ENCODE peak calls at places on chromosomes 11 and 22, in six cellular contexts. One of them, this sample, is unnamed.

GRCh38 chr11:35949242-35949641 is 5.4 kb downstream of the LDLRAD3 start:
- DNase-seq in astrocyte of the spinal cord: no peak
- DNase-seq in fibroblast of lung: no peak
- DNase-seq in psoas muscle: no peak
- DNase-seq in HCT116: no peak
- DNase-seq in astrocyte: no peak
- DNase-seq in this sample: no peak

GRCh38 chr11:65981972-65982823 is 19.8 kb downstream of the EIF1AD start:
- DNase-seq in astrocyte of the spinal cord: no peak
- DNase-seq in HCT116: no peak
- DNase-seq in psoas muscle: no peak
- DNase-seq in astrocyte: no peak
- DNase-seq in fibroblast of lung: no peak
- DNase-seq in this sample: no peak

GRCh38 chr11:10846664-10847063 is 11.2 kb downstream of the ZBED5 start:
- DNase-seq in HCT116: no peak
- DNase-seq in astrocyte of the spinal cord: no peak
- DNase-seq in astrocyte: no peak
- DNase-seq in fibroblast of lung: no peak
- DNase-seq in psoas muscle: no peak
- DNase-seq in this sample: no peak

GRCh38 chr11:7927635-7928034 is 3.4 kb downstream of the OR10A6 start:
- DNase-seq in fibroblast of lung: no peak
- DNase-seq in astrocyte: no peak
- DNase-seq in psoas muscle: no peak
- DNase-seq in HCT116: no peak
- DNase-seq in astrocyte of the spinal cord: no peak
- DNase-seq in this sample: no peak

GRCh38 chr11:44526438-44526837 is 39.0 kb upstream of the CD82 start:
- DNase-seq in HCT116: no peak
- DNase-seq in astrocyte: no peak
- DNase-seq in fibroblast of lung: no peak
- DNase-seq in astrocyte of the spinal cord: no peak
- DNase-seq in psoas muscle: no peak
- DNase-seq in this sample: no peak

GRCh38 chr11:117225553-117226170 is 6.2 kb downstream of the PCSK7 start:
- DNase-seq in HCT116: no peak
- DNase-seq in astrocyte of the spinal cord: no peak
- DNase-seq in psoas muscle: no peak
- DNase-seq in astrocyte: no peak
- DNase-seq in fibroblast of lung: no peak
- DNase-seq in this sample: no peak

GRCh38 chr11:77109236-77110019 is 6.8 kb downstream of the OMP start:
- DNase-seq in astrocyte: peak
- DNase-seq in HCT116: no peak
- DNase-seq in psoas muscle: no peak
- DNase-seq in fibroblast of lung: peak
- DNase-seq in astrocyte of the spinal cord: peak
- DNase-seq in this sample: no peak

GRCh38 chr11:2742201-2742600 is 42.4 kb upstream of the KCNQ1OT1 start:
- DNase-seq in HCT116: no peak
- DNase-seq in fibroblast of lung: no peak
- DNase-seq in astrocyte of the spinal cord: no peak
- DNase-seq in psoas muscle: peak
- DNase-seq in astrocyte: no peak
- DNase-seq in this sample: no peak

GRCh38 chr22:45621836-45622600 is 49.6 kb upstream of the ATXN10 start:
- DNase-seq in fibroblast of lung: no peak
- DNase-seq in HCT116: no peak
- DNase-seq in astrocyte: no peak
- DNase-seq in astrocyte of the spinal cord: no peak
- DNase-seq in psoas muscle: no peak
- DNase-seq in this sample: no peak

GRCh38 chr11:83054904-83055380 is 16.8 kb downstream of the RAB30 start:
- DNase-seq in fibroblast of lung: no peak
- DNase-seq in psoas muscle: no peak
- DNase-seq in HCT116: no peak
- DNase-seq in astrocyte of the spinal cord: no peak
- DNase-seq in astrocyte: no peak
- DNase-seq in this sample: no peak

GRCh38 chr11:111001091-111001430 is 244.5 kb upstream of the POU2AF2 start:
- DNase-seq in HCT116: no peak
- DNase-seq in psoas muscle: no peak
- DNase-seq in astrocyte of the spinal cord: no peak
- DNase-seq in fibroblast of lung: peak
- DNase-seq in astrocyte: peak
- DNase-seq in this sample: no peak

GRCh38 chr11:65698205-65698604 is 13.8 kb upstream of the KAT5 start:
- DNase-seq in astrocyte of the spinal cord: no peak
- DNase-seq in astrocyte: no peak
- DNase-seq in HCT116: no peak
- DNase-seq in psoas muscle: no peak
- DNase-seq in fibroblast of lung: no peak
- DNase-seq in this sample: no peak

GRCh38 chr11:616320-617220 is 820 bp upstream of the IRF7 start:
- DNase-seq in psoas muscle: no peak
- DNase-seq in HCT116: no peak
- DNase-seq in astrocyte of the spinal cord: no peak
- DNase-seq in astrocyte: no peak
- DNase-seq in fibroblast of lung: no peak
- DNase-seq in this sample: no peak

GRCh38 chr11:118046964-118047700 is 29.7 kb upstream of the TMPRSS4 start:
- DNase-seq in HCT116: no peak
- DNase-seq in astrocyte: no peak
- DNase-seq in psoas muscle: peak
- DNase-seq in fibroblast of lung: no peak
- DNase-seq in astrocyte of the spinal cord: no peak
- DNase-seq in this sample: no peak

GRCh38 chr11:30917859-30918478 is 331.8 kb upstream of the MPPED2 start:
- DNase-seq in astrocyte: peak
- DNase-seq in HCT116: peak
- DNase-seq in fibroblast of lung: peak
- DNase-seq in astrocyte of the spinal cord: peak
- DNase-seq in psoas muscle: no peak
- DNase-seq in this sample: peak

GRCh38 chr11:19493446-19493845 is 219.2 kb upstream of the NAV2 start:
- DNase-seq in astrocyte of the spinal cord: no peak
- DNase-seq in psoas muscle: no peak
- DNase-seq in astrocyte: no peak
- DNase-seq in fibroblast of lung: no peak
- DNase-seq in HCT116: no peak
- DNase-seq in this sample: no peak

DNA sequence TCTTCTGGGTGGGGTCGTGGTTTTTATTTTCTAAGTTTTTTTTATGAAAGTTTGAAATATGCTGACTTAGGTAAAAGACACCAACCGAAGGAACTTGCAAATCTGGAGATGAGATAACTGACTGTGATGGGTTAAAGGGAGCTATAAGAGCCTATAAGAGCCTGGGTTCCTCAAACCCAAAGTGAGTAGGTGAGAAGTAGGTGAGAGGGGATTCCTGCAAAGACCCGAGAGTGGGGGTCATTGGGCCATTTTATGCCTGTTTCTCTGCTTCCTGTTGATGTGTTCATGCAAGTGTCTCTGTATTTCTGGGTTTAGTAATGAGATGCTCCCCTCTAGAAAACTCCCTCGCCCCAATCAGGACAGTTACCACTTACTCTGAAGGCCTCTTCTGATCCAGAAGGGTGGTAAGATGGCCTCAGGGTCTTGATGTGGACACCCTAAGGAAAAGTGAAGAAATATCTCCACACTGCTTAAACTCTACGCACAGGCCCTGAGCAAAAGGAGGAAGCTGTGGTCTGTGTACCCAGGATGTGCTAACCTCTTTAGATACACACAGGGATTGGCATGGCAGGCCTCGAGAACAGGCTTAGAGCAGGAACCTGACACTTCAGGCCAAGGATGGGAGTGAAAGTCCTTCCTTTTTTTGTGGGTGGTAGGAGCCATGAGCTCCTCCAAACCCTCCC is 1.8 kb downstream of the FLI1 start:
- DNase-seq in astrocyte of the spinal cord: peak
- DNase-seq in HCT116: no peak
- DNase-seq in fibroblast of lung: no peak
- DNase-seq in psoas muscle: no peak
- DNase-seq in astrocyte: no peak
- DNase-seq in this sample: no peak
- H3K4me3 ChIP-seq in astrocyte of the spinal cord: peak
- H3K4me3 ChIP-seq in HCT116: no peak
- H3K4me3 ChIP-seq in fibroblast of lung: peak
- H3K4me3 ChIP-seq in psoas muscle: peak
- H3K4me3 ChIP-seq in astrocyte: peak
- H3K4me3 ChIP-seq in this sample: peak

GRCh38 chr11:114159320-114159719 is 99.8 kb downstream of the ZBTB16 start:
- DNase-seq in astrocyte of the spinal cord: no peak
- DNase-seq in psoas muscle: peak
- DNase-seq in fibroblast of lung: no peak
- DNase-seq in astrocyte: no peak
- DNase-seq in HCT116: no peak
- DNase-seq in this sample: no peak
- TF ChIP-seq CTCF in astrocyte of the spinal cord: no peak
- TF ChIP-seq CTCF in psoas muscle: no peak
- TF ChIP-seq CTCF in fibroblast of lung: no peak
- TF ChIP-seq CTCF in astrocyte: no peak
- TF ChIP-seq CTCF in HCT116: no peak
- TF ChIP-seq CTCF in this sample: no peak

GRCh38 chr11:134331565-134332188 is at the start of gene GLB1L2:
- DNase-seq in astrocyte: no peak
- DNase-seq in fibroblast of lung: peak
- DNase-seq in psoas muscle: peak
- DNase-seq in astrocyte of the spinal cord: no peak
- DNase-seq in HCT116: peak
- DNase-seq in this sample: no peak

GRCh38 chr11:134332782-134333181 is 994 bp downstream of the GLB1L2 start:
- DNase-seq in astrocyte of the spinal cord: no peak
- DNase-seq in HCT116: no peak
- DNase-seq in fibroblast of lung: no peak
- DNase-seq in psoas muscle: no peak
- DNase-seq in astrocyte: no peak
- DNase-seq in this sample: no peak

GRCh38 chr11:134333312-134333711 is 1.5 kb downstream of the GLB1L2 start:
- DNase-seq in psoas muscle: no peak
- DNase-seq in astrocyte: no peak
- DNase-seq in fibroblast of lung: no peak
- DNase-seq in HCT116: no peak
- DNase-seq in astrocyte of the spinal cord: no peak
- DNase-seq in this sample: no peak

GRCh38 chr11:134332189-134332631 is 422 bp downstream of the GLB1L2 start:
- DNase-seq in astrocyte: no peak
- DNase-seq in astrocyte of the spinal cord: no peak
- DNase-seq in fibroblast of lung: no peak
- DNase-seq in HCT116: no peak
- DNase-seq in psoas muscle: no peak
- DNase-seq in this sample: no peak

DNA sequence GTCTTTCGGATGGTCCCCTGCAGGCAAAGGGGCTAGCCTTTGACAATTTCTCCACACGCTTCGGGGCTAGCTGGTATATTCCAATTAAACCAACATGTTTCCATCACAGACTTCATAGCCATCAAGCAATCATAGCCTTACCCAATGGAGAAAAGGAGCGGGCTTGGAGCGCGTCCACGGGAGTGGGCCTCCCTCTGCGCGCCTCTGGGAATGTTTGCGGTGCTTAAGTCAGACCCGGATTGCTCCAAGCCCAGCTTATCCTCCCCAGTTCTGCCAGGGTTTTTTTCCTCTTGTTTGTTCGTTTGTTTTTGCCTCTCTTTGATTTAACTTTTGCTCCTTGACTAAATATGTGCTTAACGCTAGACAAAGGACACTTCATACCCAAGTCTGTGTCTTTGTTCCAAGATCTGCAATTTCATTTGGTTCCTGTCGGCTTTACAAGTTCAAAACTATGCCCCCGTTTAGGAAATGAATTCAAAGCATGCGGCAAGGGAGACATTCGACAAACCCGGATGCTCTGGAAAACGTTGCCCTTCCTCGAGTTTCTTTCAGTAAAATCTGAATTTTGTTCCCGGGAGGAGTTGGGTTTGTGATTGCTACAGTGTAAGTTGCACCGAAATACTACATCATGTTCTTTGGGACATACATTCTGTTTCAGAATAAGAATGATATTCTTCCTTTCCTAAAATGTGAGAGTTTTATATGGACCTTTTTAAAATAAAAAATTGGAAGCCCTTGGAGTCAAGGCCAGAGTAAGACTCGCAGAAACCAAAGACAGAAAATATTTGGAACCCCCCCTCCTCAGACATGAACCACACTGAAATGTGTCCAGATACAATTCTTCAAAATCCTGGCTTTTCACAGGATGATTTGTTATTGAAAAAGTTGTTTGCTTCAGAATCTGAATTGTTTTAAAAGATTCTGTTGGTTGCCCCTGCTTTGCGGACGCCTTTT is 900 bp upstream of the GLB1L2 start:
- DNase-seq in fibroblast of lung: no peak
- DNase-seq in psoas muscle: no peak
- DNase-seq in astrocyte: no peak
- DNase-seq in astrocyte of the spinal cord: no peak
- DNase-seq in HCT116: no peak
- DNase-seq in this sample: no peak
- H3K4me3 ChIP-seq in fibroblast of lung: peak
- H3K4me3 ChIP-seq in psoas muscle: peak
- H3K4me3 ChIP-seq in astrocyte: peak
- H3K4me3 ChIP-seq in astrocyte of the spinal cord: peak
- H3K4me3 ChIP-seq in HCT116: peak
- H3K4me3 ChIP-seq in this sample: peak

DNA sequence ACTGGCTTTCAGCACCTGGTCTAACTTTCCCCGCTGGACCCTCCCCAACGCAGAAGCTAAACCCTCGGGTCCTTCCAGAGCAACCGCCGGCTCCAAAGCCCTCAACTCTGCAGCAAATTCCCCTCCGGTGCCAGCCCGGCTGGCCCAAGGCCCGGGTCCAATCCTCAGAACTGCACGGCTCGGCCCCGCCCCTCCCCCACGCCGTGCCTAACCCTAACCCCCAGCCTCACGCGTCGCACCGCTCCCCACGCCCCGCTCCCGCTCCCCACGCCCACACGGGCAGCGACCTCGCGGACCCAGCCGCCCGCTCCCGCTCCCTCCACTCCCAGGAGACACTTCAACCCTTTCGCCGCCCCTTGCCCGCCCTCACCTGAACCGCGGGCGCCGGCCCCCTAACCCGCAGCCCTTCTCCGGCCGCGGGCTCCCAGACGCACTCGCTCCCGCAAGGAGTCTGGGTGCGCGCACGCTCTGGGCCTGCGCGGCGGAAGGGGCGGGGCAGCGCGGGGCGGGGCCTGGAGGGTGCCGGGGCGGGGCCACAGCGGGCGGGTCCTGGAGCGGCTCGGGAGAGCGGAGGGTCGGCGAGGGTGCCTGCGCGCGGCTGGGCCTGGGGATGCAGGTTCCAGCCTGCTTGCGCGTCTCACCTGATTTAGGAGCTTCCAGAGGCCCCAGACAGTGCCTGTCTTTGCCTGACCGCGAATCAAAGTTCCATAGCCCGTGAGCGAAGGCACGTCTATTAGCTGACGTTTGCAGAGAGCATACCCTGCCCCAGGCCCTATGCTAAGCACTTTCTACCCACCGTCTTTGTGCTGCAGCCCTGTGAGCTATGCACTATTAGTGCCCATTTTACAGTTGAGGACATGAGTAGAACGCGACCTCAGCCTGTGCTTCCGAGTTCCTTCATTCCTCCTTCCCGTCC is at the start of gene NFRKB:
- DNase-seq in astrocyte of the spinal cord: peak
- DNase-seq in psoas muscle: peak
- DNase-seq in HCT116: peak
- DNase-seq in astrocyte: peak
- DNase-seq in fibroblast of lung: peak
- DNase-seq in this sample: peak
- TF ChIP-seq CTCF in astrocyte of the spinal cord: no peak
- TF ChIP-seq CTCF in psoas muscle: no peak
- TF ChIP-seq CTCF in HCT116: no peak
- TF ChIP-seq CTCF in astrocyte: no peak
- TF ChIP-seq CTCF in fibroblast of lung: no peak
- TF ChIP-seq CTCF in this sample: no peak

GRCh38 chr22:38080468-38080846 is 3.5 kb downstream of the SLC16A8 start:
- DNase-seq in psoas muscle: peak
- DNase-seq in astrocyte of the spinal cord: no peak
- DNase-seq in HCT116: no peak
- DNase-seq in astrocyte: no peak
- DNase-seq in fibroblast of lung: no peak
- DNase-seq in this sample: no peak
- H3K4me3 ChIP-seq in psoas muscle: peak
- H3K4me3 ChIP-seq in astrocyte of the spinal cord: no peak
- H3K4me3 ChIP-seq in HCT116: no peak
- H3K4me3 ChIP-seq in astrocyte: no peak
- H3K4me3 ChIP-seq in fibroblast of lung: no peak
- H3K4me3 ChIP-seq in this sample: no peak